ENCODE peak calls at places on chromosomes 2 and 18, in eight cellular contexts. R is right atrium auricular region; Q is Peyer's patch; C is OCI-LY7; F is effector memory CD4-positive, alpha-beta T cell; Z is mammary epithelial cell; P is esophagus squamous epithelium; U is BJ. O is an unnamed sample. For H3K36me3, the result is how much of the 10 kb centered on the place peaks cover.

GRCh38 chr18:77058186-77058847 is 74.3 kb downstream of the MBP start:
- DNase-seq in R (no peak), Q (no peak), C (no peak), F (no peak), Z (no peak), P (no peak), U (no peak), O (no peak)

GRCh38 chr2:6676776-6677175 is 188.9 kb downstream of the CMPK2 start:
- DNase-seq in R (no peak), Q (no peak), C (no peak), F (no peak), Z (no peak), P (no peak), U (no peak), O (no peak)

GRCh38 chr2:60641866-60642788 is 88.7 kb upstream of the BCL11A start:
- DNase-seq in R (no peak), Q (no peak), C (peak), F (peak), Z (peak), P (no peak), U (no peak), O (peak)

GRCh38 chr2:71548589-71549485 is 95.5 kb downstream of the DYSF start:
- DNase-seq in R (peak), Q (peak), C (peak), F (peak), Z (peak), P (no peak), U (no peak), O (peak)

GRCh38 chr2:117436697-117437096 is 377.8 kb upstream of the DDX18 start:
- DNase-seq in R (no peak), Q (no peak), C (no peak), F (no peak), Z (no peak), P (no peak), U (no peak), O (no peak)

GRCh38 chr2:166609183-166609959 is 115.3 kb upstream of the SCN7A start:
- DNase-seq in R (no peak), Q (no peak), C (no peak), F (no peak), Z (no peak), P (no peak), U (no peak), O (no peak)

GRCh38 chr18:9796933-9797549 is 88.7 kb upstream of the TXNDC2 start:
- DNase-seq in R (no peak), Q (no peak), C (no peak), F (no peak), Z (no peak), P (no peak), U (no peak), O (no peak)

GRCh38 chr2:25103287-25103871 is 61.5 kb downstream of the EFR3B start:
- DNase-seq in R (no peak), Q (no peak), C (no peak), F (no peak), Z (peak), P (no peak), U (peak), O (no peak)

GRCh38 chr2:73374243-73374642 is 11.4 kb upstream of the ALMS1 start:
- DNase-seq in R (no peak), Q (no peak), C (no peak), F (no peak), Z (no peak), P (no peak), U (no peak), O (no peak)

GRCh38 chr2:172674034-172674967 is 61.3 kb upstream of the RAPGEF4 start:
- DNase-seq in R (no peak), Q (no peak), C (no peak), F (no peak), Z (no peak), P (no peak), U (no peak), O (no peak)

DNA sequence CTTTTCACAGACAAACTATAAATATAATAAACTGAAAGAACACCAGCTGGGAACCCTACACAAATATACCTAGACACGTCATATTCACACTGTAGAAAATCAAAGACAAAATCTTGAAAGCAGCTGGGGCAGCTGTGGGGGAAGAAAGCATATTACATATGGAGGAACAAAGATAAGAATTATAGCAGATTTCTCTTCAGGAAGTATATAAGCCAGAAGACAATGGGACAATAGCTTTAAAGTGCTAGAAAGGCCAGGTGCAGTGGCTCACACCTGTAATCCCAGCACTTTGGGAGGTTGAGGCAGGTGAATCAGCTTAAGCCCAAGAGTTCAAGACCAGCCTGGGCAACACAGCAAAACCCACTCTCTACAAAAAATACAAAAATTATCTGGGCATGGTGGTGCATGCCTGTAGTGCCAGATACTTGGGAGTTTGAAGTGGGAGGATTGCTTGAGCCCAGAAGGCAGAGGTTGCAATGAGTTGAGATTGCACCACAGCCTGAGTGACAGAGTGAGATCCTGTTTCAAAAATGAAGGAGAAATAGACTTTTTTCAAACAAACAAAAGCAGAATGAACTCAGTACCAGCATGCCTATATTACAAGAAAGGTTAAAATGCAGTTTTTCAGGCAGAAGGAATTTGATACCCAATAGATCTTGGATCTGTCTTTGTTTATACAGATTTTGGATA is 26.8 kb upstream of the ERCC3 start:
- DNase-seq in R (no peak), Q (no peak), C (no peak), F (no peak), Z (no peak), P (no peak), U (no peak), O (no peak)
- H3K36me3 ChIP-seq in R (half or more), Q (half or more), C (half or more), F (half or more), Z (under half), P (under half), U (under half), O (under half)

DNA sequence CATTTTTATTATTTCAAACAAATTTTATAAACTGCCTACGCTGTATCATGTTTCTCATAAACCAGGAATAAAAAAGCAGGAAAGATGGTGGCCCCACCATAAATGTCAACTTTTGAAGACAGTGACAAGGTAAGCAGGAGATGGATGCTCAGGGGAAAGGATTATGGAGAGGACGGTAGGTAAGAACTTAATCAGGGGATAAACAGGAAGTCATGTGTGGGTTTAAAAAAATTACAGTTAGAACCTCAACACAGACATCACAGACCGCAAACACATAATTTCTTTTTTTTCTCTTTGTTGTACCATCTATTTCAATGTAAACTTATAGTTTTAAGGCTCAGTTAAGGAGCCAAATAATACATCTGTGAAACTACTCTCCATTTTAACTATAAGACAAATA is 575.2 kb upstream of the SLC8A1 start:
- DNase-seq in R (no peak), Q (no peak), C (no peak), F (no peak), Z (no peak), P (no peak), U (no peak), O (no peak)
- H3K36me3 ChIP-seq in R (under half), Q (under half), C (under half), F (under half), Z (under half), P (under half), U (under half), O (under half)

GRCh38 chr18:74522635-74523548 is 11.4 kb upstream of the CNDP1 start:
- DNase-seq in R (no peak), Q (no peak), C (no peak), F (no peak), Z (no peak), P (no peak), U (no peak), O (no peak)

GRCh38 chr18:74520096-74520833 is 14.0 kb upstream of the CNDP1 start:
- DNase-seq in R (no peak), Q (no peak), C (no peak), F (no peak), Z (no peak), P (no peak), U (no peak), O (no peak)

GRCh38 chr18:74518456-74519315 is 15.6 kb upstream of the CNDP1 start:
- DNase-seq in R (no peak), Q (no peak), C (no peak), F (no peak), Z (no peak), P (no peak), U (no peak), O (no peak)

GRCh38 chr18:74519320-74520095 is 14.8 kb upstream of the CNDP1 start:
- DNase-seq in R (no peak), Q (no peak), C (no peak), F (no peak), Z (no peak), P (no peak), U (no peak), O (no peak)

GRCh38 chr18:74521068-74521725 is 13.1 kb upstream of the CNDP1 start:
- DNase-seq in R (no peak), Q (no peak), C (no peak), F (no peak), Z (no peak), P (no peak), U (no peak), O (no peak)
- H3K36me3 ChIP-seq in R (under half), Q (half or more), C (under half), F (half or more), Z (under half), P (under half), U (under half), O (under half)

GRCh38 chr2:178286636-178287035 is 92.3 kb downstream of the OSBPL6 start:
- DNase-seq in R (no peak), Q (no peak), C (no peak), F (no peak), Z (no peak), P (no peak), U (no peak), O (no peak)
- H3K36me3 ChIP-seq in R (under half), Q (under half), C (under half), F (under half), Z (under half), P (under half), U (under half), O (under half)

GRCh38 chr2:112109278-112109677 is 28.9 kb upstream of the FBLN7 start:
- DNase-seq in R (no peak), Q (no peak), C (no peak), F (no peak), Z (no peak), P (no peak), U (no peak), O (no peak)

GRCh38 chr2:112110966-112111365 is 27.2 kb upstream of the FBLN7 start:
- DNase-seq in R (no peak), Q (no peak), C (no peak), F (no peak), Z (no peak), P (no peak), U (no peak), O (no peak)

DNA sequence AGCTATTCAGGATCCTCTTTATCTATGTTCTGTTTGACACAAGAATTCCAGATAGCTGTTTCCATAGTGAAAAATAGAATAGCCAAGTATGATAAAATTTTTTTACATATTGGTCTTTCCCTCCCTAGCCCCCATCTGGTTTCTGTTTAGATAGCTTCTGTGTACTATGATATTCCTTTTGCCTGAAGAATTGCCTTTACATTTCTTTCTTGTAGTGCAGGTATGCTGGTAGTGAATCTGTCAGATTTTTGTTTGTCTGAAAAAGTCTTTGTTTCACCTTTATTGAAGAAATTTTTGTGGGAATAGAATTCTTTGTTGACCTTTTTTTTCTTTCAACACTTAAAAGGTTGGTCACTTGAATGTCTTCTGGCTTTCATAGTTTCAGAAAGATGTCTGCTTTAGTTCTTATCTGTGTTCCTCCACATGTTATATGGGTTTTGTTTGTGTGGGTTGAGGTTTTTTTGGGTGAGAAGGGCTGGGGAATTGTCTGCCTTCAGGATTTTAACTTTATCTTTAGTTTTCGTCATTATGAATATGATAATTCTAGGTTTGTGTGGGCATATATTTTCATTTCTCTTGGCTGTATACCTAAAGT is 29.9 kb upstream of the FBLN7 start:
- DNase-seq in R (no peak), Q (no peak), C (no peak), F (no peak), Z (no peak), P (no peak), U (no peak), O (no peak)
- H3K36me3 ChIP-seq in R (under half), Q (half or more), C (half or more), F (under half), Z (under half), P (under half), U (under half), O (under half)

DNA sequence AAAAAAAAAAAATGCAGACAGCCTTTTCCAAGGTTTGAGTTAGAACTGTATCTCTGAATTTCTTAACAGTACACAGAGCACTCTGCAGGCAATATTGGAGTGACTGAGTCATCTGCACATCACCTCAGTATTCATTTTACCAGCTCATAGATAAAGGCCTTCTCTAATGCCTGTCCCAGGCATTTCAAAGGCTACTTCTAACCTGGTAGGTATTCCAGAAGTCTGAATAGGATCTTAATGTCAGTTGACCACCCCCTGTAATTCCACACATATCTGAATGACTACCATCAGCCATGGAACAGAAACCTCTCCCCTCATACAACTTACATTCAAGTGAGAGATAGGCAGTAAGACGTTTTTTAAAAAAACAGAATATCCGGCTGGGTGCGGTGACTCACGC is 9.0 kb downstream of the METTL21A start:
- DNase-seq in R (no peak), Q (no peak), C (no peak), F (no peak), Z (peak), P (no peak), U (no peak), O (no peak)
- H3K36me3 ChIP-seq in R (under half), Q (under half), C (half or more), F (under half), Z (under half), P (under half), U (under half), O (under half)

GRCh38 chr18:48592540-48592939 is 53.7 kb downstream of the CTIF start:
- DNase-seq in R (no peak), Q (no peak), C (no peak), F (no peak), Z (no peak), P (no peak), U (no peak), O (no peak)

GRCh38 chr18:48597671-48598070 is 58.8 kb downstream of the CTIF start:
- DNase-seq in R (no peak), Q (no peak), C (no peak), F (no peak), Z (no peak), P (no peak), U (no peak), O (no peak)

GRCh38 chr18:48597110-48597509 is 58.3 kb downstream of the CTIF start:
- DNase-seq in R (no peak), Q (no peak), C (no peak), F (no peak), Z (peak), P (no peak), U (no peak), O (no peak)

GRCh38 chr18:48595703-48596218 is 56.9 kb downstream of the CTIF start:
- DNase-seq in R (no peak), Q (no peak), C (no peak), F (no peak), Z (no peak), P (no peak), U (no peak), O (no peak)

GRCh38 chr18:48594725-48595124 is 55.9 kb downstream of the CTIF start:
- DNase-seq in R (no peak), Q (no peak), C (no peak), F (no peak), Z (no peak), P (no peak), U (no peak), O (no peak)
- H3K36me3 ChIP-seq in R (under half), Q (under half), C (under half), F (under half), Z (under half), P (under half), U (under half), O (under half)

GRCh38 chr18:51064256-51064655 is 34.2 kb downstream of the SMAD4 start:
- DNase-seq in R (no peak), Q (no peak), C (no peak), F (no peak), Z (no peak), P (no peak), U (no peak), O (no peak)
- H3K36me3 ChIP-seq in R (half or more), Q (half or more), C (under half), F (under half), Z (under half), P (under half), U (under half), O (under half)

GRCh38 chr2:181900007-181900651 is 8.6 kb downstream of the ITPRID2 start:
- DNase-seq in R (no peak), Q (no peak), C (no peak), F (no peak), Z (no peak), P (no peak), U (no peak), O (no peak)

GRCh38 chr2:181907635-181908034 is 16.1 kb downstream of the ITPRID2 start:
- DNase-seq in R (no peak), Q (no peak), C (no peak), F (no peak), Z (no peak), P (no peak), U (no peak), O (no peak)

GRCh38 chr2:181907005-181907549 is 15.5 kb downstream of the ITPRID2 start:
- DNase-seq in R (no peak), Q (no peak), C (no peak), F (no peak), Z (no peak), P (no peak), U (no peak), O (no peak)

GRCh38 chr2:181904022-181904632 is 12.6 kb downstream of the ITPRID2 start:
- DNase-seq in R (no peak), Q (no peak), C (peak), F (no peak), Z (no peak), P (no peak), U (no peak), O (no peak)

GRCh38 chr2:181902625-181903024 is 11.1 kb downstream of the ITPRID2 start:
- DNase-seq in R (no peak), Q (no peak), C (no peak), F (no peak), Z (no peak), P (no peak), U (no peak), O (no peak)
- H3K36me3 ChIP-seq in R (half or more), Q (half or more), C (half or more), F (under half), Z (half or more), P (under half), U (under half), O (under half)

DNA sequence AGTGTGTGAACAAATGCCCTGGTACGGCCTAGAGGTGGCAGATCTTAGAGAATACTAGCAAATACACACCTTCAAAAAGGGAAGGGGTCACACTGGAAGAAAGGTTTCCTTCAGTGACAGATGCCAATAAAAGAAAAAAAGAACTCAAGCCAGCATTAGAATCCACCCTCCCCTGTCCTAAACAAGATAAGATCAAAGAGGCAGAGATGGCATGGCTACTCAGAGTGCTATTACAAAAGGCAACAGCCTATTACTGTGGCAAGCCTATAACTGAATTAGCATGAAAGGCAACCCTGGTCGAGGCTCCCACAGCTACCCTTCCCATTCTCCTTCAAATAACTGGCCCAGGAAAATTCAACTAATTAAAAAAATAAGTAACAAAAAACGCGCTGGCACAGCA is 69.6 kb downstream of the SMC6 start:
- DNase-seq in R (no peak), Q (no peak), C (no peak), F (no peak), Z (no peak), P (no peak), U (no peak), O (no peak)
- H3K36me3 ChIP-seq in R (under half), Q (half or more), C (half or more), F (under half), Z (under half), P (under half), U (under half), O (under half)